ENCODE peak calls at places on chromosomes 13 and 19, in seven cellular contexts. H, U, T, V, K, Z and N are unnamed samples.

GRCh38 chr19:30395283-30395682 is 23.1 kb downstream of the ZNF536 start:
- DNase-seq in T (no peak), U (no peak), K (no peak), H (no peak), V (no peak), Z (no peak), N (no peak)

GRCh38 chr13:79541426-79542049 is 60.6 kb downstream of the NDFIP2 start:
- DNase-seq in V (no peak), K (peak; percentile 15), Z (no peak), U (no peak), T (no peak), H (no peak), N (no peak)

GRCh38 chr19:40811478-40812341 is 12.7 kb downstream of the EGLN2 start:
- DNase-seq in V (no peak), Z (peak; percentile 23), K (peak; percentile 54), T (peak; percentile 51), U (no peak), H (peak; percentile 68), N (no peak)

GRCh38 chr13:80888421-80888820 is 547.5 kb upstream of the SPRY2 start:
- DNase-seq in U (no peak), T (no peak), Z (no peak), K (no peak), H (no peak), V (no peak), N (no peak)

GRCh38 chr19:1066748-1067340 is at the start of gene ARHGAP45:
- DNase-seq in Z (peak; percentile 84), T (no peak), V (no peak), U (no peak), H (peak; percentile 37), K (peak; percentile 54), N (no peak)

GRCh38 chr13:29743229-29743786 is 107.1 kb downstream of the UBL3 start:
- DNase-seq in U (no peak), T (no peak), H (no peak), Z (no peak), V (no peak), K (peak; percentile 12), N (no peak)

GRCh38 chr19:757811-758668 is 7.1 kb downstream of the MISP start:
- DNase-seq in V (no peak), T (peak; percentile 20), K (no peak), Z (no peak), U (no peak), H (no peak), N (no peak)

GRCh38 chr13:50529154-50529882 is 314.2 kb downstream of the DLEU7 start:
- DNase-seq in V (no peak), H (peak; percentile 78), K (no peak), U (peak; percentile 22), Z (no peak), T (peak; percentile 67), N (no peak)

GRCh38 chr19:1699998-1700732 is 47.8 kb upstream of the TCF3 start:
- DNase-seq in K (no peak), U (no peak), V (no peak), T (no peak), H (no peak), Z (no peak), N (no peak)

GRCh38 chr19:34667349-34668076 is 9.4 kb downstream of the SCGB2B2 start:
- DNase-seq in T (peak; percentile 53), K (no peak), V (no peak), U (no peak), Z (no peak), H (no peak), N (no peak)

GRCh38 chr13:79874396-79875360 is 393.7 kb downstream of the NDFIP2 start:
- DNase-seq in K (no peak), Z (no peak), V (no peak), T (no peak), U (no peak), H (no peak), N (no peak)

GRCh38 chr13:29922281-29922821 is 71.9 kb upstream of the UBL3 start:
- DNase-seq in T (no peak), V (no peak), Z (no peak), U (no peak), H (no peak), K (no peak), N (no peak)

GRCh38 chr13:60152114-60152513 is 11.6 kb downstream of the DIAPH3 start:
- DNase-seq in V (no peak), K (no peak), Z (no peak), T (no peak), U (no peak), H (no peak), N (no peak)

GRCh38 chr19:30596268-30596667 is 224.1 kb downstream of the ZNF536 start:
- DNase-seq in H (no peak), U (no peak), Z (no peak), K (no peak), T (no peak), V (no peak), N (no peak)

GRCh38 chr13:50449465-50449864 is 394.0 kb downstream of the DLEU7 start:
- DNase-seq in Z (no peak), V (no peak), T (no peak), K (no peak), U (no peak), H (no peak), N (no peak)

GRCh38 chr13:111944171-111944583 is 122.8 kb upstream of the SOX1 start:
- DNase-seq in T (peak; percentile 16), H (no peak), Z (no peak), V (no peak), K (no peak), U (no peak), N (no peak)

GRCh38 chr19:49931293-49932040 is 2.2 kb upstream of the NUP62 start:
- DNase-seq in U (no peak), H (no peak), Z (no peak), V (no peak), K (no peak), T (no peak), N (no peak)

GRCh38 chr13:97133955-97134354 is 88.2 kb upstream of the MBNL2 start:
- DNase-seq in T (no peak), U (no peak), V (no peak), H (no peak), K (no peak), Z (no peak), N (no peak)

GRCh38 chr13:25478186-25478585 is 106.4 kb downstream of the ATP8A2 start:
- DNase-seq in U (no peak), Z (no peak), H (no peak), T (no peak), K (no peak), V (no peak), N (no peak)

GRCh38 chr13:31131470-31131961 is 30.2 kb downstream of the HSPH1 start:
- DNase-seq in U (no peak), V (no peak), T (no peak), K (no peak), Z (no peak), H (no peak), N (no peak)

GRCh38 chr13:43303040-43303729 is 279.8 kb downstream of the DNAJC15 start:
- DNase-seq in U (no peak), H (peak; percentile 53), V (no peak), T (peak; percentile 73), K (peak; percentile 44), Z (no peak), N (no peak)

GRCh38 chr13:28539625-28540286 is 44.8 kb upstream of the FLT1 start:
- DNase-seq in U (no peak), H (no peak), T (no peak), Z (no peak), K (no peak), V (no peak), N (no peak)

GRCh38 chr19:18436651-18437478 is 1.1 kb downstream of the ISYNA1 start:
- DNase-seq in U (peak; percentile 91), H (no peak), K (peak; percentile 94), V (no peak), T (peak; percentile 93), Z (no peak), N (no peak)

GRCh38 chr19:32811151-32811550 is 58.4 kb downstream of the SLC7A9 start:
- DNase-seq in T (no peak), Z (no peak), H (no peak), K (no peak), U (no peak), V (no peak), N (no peak)